ENCODE peak calls at places on chromosomes 1 and 21, in seven cellular contexts. O, Z, D, Q, V, A and X are unnamed samples.

GRCh38 chr1:98459471-98459870 is 202.1 kb upstream of the SNX7 start:
- DNase-seq in Q (no peak), A (no peak), O (no peak), Z (no peak), V (no peak), D (no peak), X (no peak)

GRCh38 chr1:53643061-53643880 is 95.7 kb downstream of the GLIS1 start:
- DNase-seq in Q (no peak), O (peak; percentile 1), V (no peak), Z (no peak), A (no peak), D (no peak), X (no peak)

GRCh38 chr1:107867422-107867821 is 97.6 kb downstream of the VAV3 start:
- DNase-seq in V (no peak), Z (no peak), Q (no peak), D (no peak), A (no peak), O (peak; percentile 70), X (no peak)

GRCh38 chr1:201267481-201268229 is 15.7 kb upstream of the PKP1 start:
- DNase-seq in D (no peak), O (no peak), V (no peak), Z (no peak), A (no peak), Q (no peak), X (no peak)

GRCh38 chr1:89780721-89781120 is 40.1 kb upstream of the LRRC8D start:
- DNase-seq in V (no peak), Z (no peak), D (peak; percentile 39), O (no peak), A (peak; percentile 61), Q (peak; percentile 56), X (peak; percentile 31)

GRCh38 chr1:113363935-113364334 is 26.4 kb upstream of the MAGI3 start:
- DNase-seq in D (no peak), Q (no peak), O (no peak), A (no peak), V (no peak), Z (no peak), X (no peak)

GRCh38 chr1:40032240-40032891 is 8.2 kb upstream of the CAP1 start:
- DNase-seq in Q (peak; percentile 40), Z (no peak), D (peak; percentile 35), O (peak; percentile 31), V (peak; percentile 59), A (peak; percentile 71), X (peak; percentile 34)

GRCh38 chr1:214044438-214045214 is 56.9 kb downstream of the PROX1 start:
- DNase-seq in D (no peak), O (peak; percentile 20), Z (no peak), V (no peak), Q (no peak), A (no peak), X (peak; percentile 81)

GRCh38 chr1:184219414-184219813 is 167.4 kb upstream of the C1orf21 start:
- DNase-seq in O (no peak), V (no peak), D (no peak), A (no peak), Q (no peak), Z (no peak), X (no peak)

GRCh38 chr1:150579110-150579954 is at the start of gene MCL1:
- DNase-seq in O (peak; percentile 89), A (peak; percentile 96), Q (peak; percentile 84), D (peak; percentile 85), V (peak; percentile 92), Z (peak; percentile 69), X (peak; percentile 93)

GRCh38 chr21:37547615-37547975 is 181.0 kb downstream of the DYRK1A start:
- DNase-seq in A (peak; percentile 74), D (no peak), Z (no peak), V (no peak), Q (no peak), O (no peak), X (no peak)

GRCh38 chr1:2493218-2493617 is 17.1 kb downstream of the PLCH2 start:
- DNase-seq in Q (no peak), O (no peak), V (no peak), Z (no peak), A (no peak), D (no peak), X (no peak)

GRCh38 chr1:210687582-210688279 is 359.0 kb downstream of the HHAT start:
- DNase-seq in V (no peak), Q (peak; percentile 25), Z (no peak), D (no peak), O (no peak), A (no peak), X (no peak)

GRCh38 chr1:232767381-232768074 is 37.7 kb upstream of the MAP10 start:
- DNase-seq in A (no peak), O (no peak), D (peak; percentile 10), Q (peak; percentile 52), V (no peak), Z (no peak), X (no peak)

GRCh38 chr1:72636636-72637035 is 354.3 kb upstream of the NEGR1 start:
- DNase-seq in Z (no peak), A (peak; percentile 80), O (no peak), V (no peak), Q (no peak), D (no peak), X (no peak)

GRCh38 chr1:6275826-6276764 is 15.2 kb upstream of the GPR153 start:
- DNase-seq in V (peak; percentile 61), Q (no peak), A (no peak), Z (no peak), D (no peak), O (no peak), X (no peak)

GRCh38 chr1:46554236-46555080 is 3.0 kb upstream of the KNCN start:
- DNase-seq in Z (no peak), A (no peak), V (no peak), Q (no peak), O (peak; percentile 27), D (no peak), X (no peak)
- TF ChIP-seq MAX in Z (no peak), A (no peak), V (no peak), Q (no peak), O (no peak), D (no peak), X (no peak)

GRCh38 chr1:84345220-84345619 is 43.7 kb downstream of the SAMD13 start:
- DNase-seq in Q (no peak), D (no peak), Z (no peak), V (no peak), O (no peak), A (no peak), X (no peak)

GRCh38 chr1:84347547-84348239 is 46.2 kb downstream of the SAMD13 start:
- DNase-seq in V (no peak), A (no peak), O (no peak), Z (no peak), D (no peak), Q (no peak), X (no peak)

GRCh38 chr1:84348240-84348555 is 46.7 kb downstream of the SAMD13 start:
- DNase-seq in Z (no peak), A (no peak), D (peak; percentile 94), V (no peak), O (no peak), Q (no peak), X (no peak)

GRCh38 chr1:84339503-84339902 is 38.0 kb downstream of the SAMD13 start:
- DNase-seq in A (no peak), O (no peak), Q (no peak), D (no peak), Z (no peak), V (no peak), X (no peak)

GRCh38 chr1:84344286-84344685 is 42.8 kb downstream of the SAMD13 start:
- DNase-seq in V (peak; percentile 22), O (no peak), Q (no peak), Z (no peak), D (no peak), A (no peak), X (no peak)
- TF ChIP-seq MAX in V (no peak), O (no peak), Q (no peak), Z (no peak), D (no peak), A (no peak), X (no peak)

GRCh38 chr1:224433671-224434446 is 738 bp downstream of the WDR26 start:
- DNase-seq in Z (no peak), Q (peak; percentile 21), V (peak; percentile 42), O (peak; percentile 38), A (peak; percentile 46), D (no peak), X (no peak)

GRCh38 chr1:224434447-224435317 is at the start of gene WDR26:
- DNase-seq in Z (peak; percentile 40), D (peak; percentile 58), A (peak; percentile 81), V (peak; percentile 92), O (peak; percentile 74), Q (peak; percentile 96), X (peak; percentile 89)

GRCh38 chr1:224435318-224435763 is 744 bp upstream of the WDR26 start:
- DNase-seq in A (peak; percentile 42), O (no peak), D (no peak), V (peak; percentile 72), Z (no peak), Q (peak; percentile 17), X (no peak)

GRCh38 chr1:224433041-224433670 is 1.4 kb downstream of the WDR26 start:
- DNase-seq in D (no peak), V (peak; percentile 39), Q (no peak), A (peak; percentile 59), Z (no peak), O (no peak), X (no peak)

DNA sequence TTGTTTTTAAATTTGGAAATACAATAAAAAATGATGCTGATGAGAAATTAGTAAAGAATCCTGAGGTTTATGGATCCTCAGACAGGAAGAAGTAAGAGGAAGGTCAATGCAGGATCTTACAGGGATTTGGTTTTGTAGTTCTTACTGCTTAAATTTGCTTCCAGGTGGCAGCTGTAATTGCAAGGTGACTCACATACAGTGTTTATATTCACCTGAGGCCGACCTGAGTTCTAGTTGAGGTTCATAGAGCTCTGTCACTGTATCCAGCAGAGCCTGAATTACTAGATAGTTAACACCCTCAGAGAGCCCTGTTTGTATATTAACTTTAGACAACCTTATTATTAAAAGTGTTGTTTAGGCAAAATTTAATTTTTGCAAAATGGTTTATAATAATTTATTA is 1.4 kb upstream of the WDR26 start:
- DNase-seq in O (no peak), Z (no peak), A (no peak), Q (no peak), D (no peak), V (peak; percentile 10), X (no peak)
- TF ChIP-seq MAX in O (no peak), Z (no peak), A (no peak), Q (no peak), D (no peak), V (no peak), X (no peak)

DNA sequence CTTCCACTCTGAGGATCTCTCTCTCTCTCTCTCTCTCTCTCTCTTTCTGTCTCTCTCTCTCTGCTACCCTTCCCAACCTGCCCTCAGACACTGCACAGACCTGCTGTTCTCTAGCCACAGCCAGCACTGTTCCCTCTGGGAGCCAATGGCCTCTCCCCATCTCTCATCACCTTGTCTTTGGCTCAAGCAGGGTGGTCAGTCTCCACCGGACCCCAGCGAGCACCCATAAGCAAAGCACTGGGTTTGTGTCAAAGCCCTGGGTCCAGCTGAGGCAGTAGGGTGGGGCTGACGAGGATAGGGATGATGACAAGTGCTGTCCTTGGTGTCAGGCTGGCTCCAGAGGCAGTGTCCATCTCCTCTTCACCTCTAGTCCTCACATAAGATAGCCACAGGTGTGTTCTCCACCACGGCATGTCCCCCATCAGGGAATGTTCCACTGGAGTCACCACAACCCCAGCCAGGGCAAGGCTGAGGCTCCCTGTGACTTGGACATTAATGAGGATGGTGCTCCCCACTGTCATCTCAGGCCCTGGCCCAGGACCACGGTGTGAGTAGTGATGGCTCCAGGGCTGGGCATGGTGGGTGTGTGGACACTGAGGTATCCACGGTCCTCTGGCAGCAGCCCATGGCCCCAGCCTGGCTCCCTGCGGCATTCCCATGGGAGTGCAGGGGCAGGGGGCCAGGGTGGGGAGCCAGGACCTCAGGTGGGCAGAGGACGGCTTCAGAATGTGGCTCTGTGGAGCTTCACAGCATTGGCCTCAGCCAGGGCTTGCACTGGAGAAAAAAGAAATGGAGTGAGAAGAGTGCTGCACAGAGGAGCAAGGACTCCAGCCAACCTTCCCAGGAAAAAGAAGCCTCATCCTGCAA is 8.5 kb upstream of the GOLT1A start:
- DNase-seq in Q (no peak), D (no peak), A (no peak), O (no peak), Z (no peak), V (no peak), X (no peak)
- TF ChIP-seq MAX in Q (no peak), D (no peak), A (no peak), O (no peak), Z (no peak), V (no peak), X (no peak)